ENCODE peak calls at places on chromosomes 6 and 20, in four cellular contexts. A, R, Y and S are unnamed samples.

GRCh38 chr6:143867236-143867635 is 3.0 kb downstream of the ZC2HC1B start:
- DNase-seq in A (no peak), R (no peak), Y (no peak), S (no peak)

GRCh38 chr20:37786043-37786442 is 92.2 kb downstream of the CTNNBL1 start:
- DNase-seq in A (no peak), R (no peak), Y (no peak), S (no peak)

GRCh38 chr20:53831812-53832211 is 238.2 kb upstream of the ZNF217 start:
- DNase-seq in A (no peak), R (no peak), Y (no peak), S (no peak)

GRCh38 chr6:167031082-167031709 is 32.0 kb downstream of the CEP43 start:
- DNase-seq in A (no peak), R (no peak), Y (no peak), S (no peak)

GRCh38 chr6:13007744-13008143 is 291.2 kb downstream of the PHACTR1 start:
- DNase-seq in A (no peak), R (no peak), Y (no peak), S (no peak)

GRCh38 chr20:17895641-17896246 is 72.8 kb downstream of the SNX5 start:
- DNase-seq in A (no peak), R (no peak), Y (no peak), S (no peak)

GRCh38 chr20:15220778-15221565 is 883.6 kb upstream of the FLRT3 start:
- DNase-seq in A (no peak), R (no peak), Y (no peak), S (no peak)

GRCh38 chr6:26175428-26176181 is 88.4 kb downstream of the HFE start:
- DNase-seq in A (peak), R (peak), Y (peak), S (peak)

GRCh38 chr6:56356431-56356830 is 109.1 kb upstream of the COL21A1 start:
- DNase-seq in A (no peak), R (no peak), Y (no peak), S (peak)